ENCODE peak calls at places on chromosomes 13 and 19, in four cellular contexts. K is fibroblast of lung; Z is CD4-positive, alpha-beta T cell; W is colonic mucosa. O is an unnamed sample.
A peak's percentile ranks its signal among the peaks of the same experiment; 100 is the strongest.

GRCh38 chr13:72469932-72470331 is 257.5 kb downstream of the MZT1 start:
- DNase-seq in K (peak; percentile 15), Z (no peak), W (no peak), O (peak; percentile 3)

GRCh38 chr13:21550918-21551317 is 53.1 kb downstream of the MICU2 start:
- DNase-seq in K (no peak), Z (no peak), W (no peak), O (no peak)

GRCh38 chr13:110216403-110217041 is 90.4 kb downstream of the COL4A1 start:
- DNase-seq in K (peak; percentile 88), Z (no peak), W (no peak), O (no peak)

GRCh38 chr19:52453324-52454094 is at the start of gene ZNF578:
- DNase-seq in K (peak; percentile 90), Z (peak; percentile 25), W (peak; percentile 74), O (peak; percentile 90)

GRCh38 chr19:57914517-57914916 is 1.9 kb downstream of the ZNF417 start:
- DNase-seq in K (no peak), Z (no peak), W (no peak), O (no peak)

GRCh38 chr19:34996978-34997640 is 3.0 kb upstream of the GRAMD1A start:
- DNase-seq in K (no peak), Z (no peak), W (no peak), O (no peak)

GRCh38 chr13:39370554-39370953 is 232.4 kb downstream of the LHFPL6 start:
- DNase-seq in K (peak; percentile 17), Z (no peak), W (no peak), O (no peak)

GRCh38 chr13:35700661-35701060 is 224.2 kb upstream of the MAB21L1 start:
- DNase-seq in K (peak; percentile 81), Z (no peak), W (no peak), O (no peak)

GRCh38 chr13:94858856-94859811 is 146.8 kb upstream of the SOX21 start:
- DNase-seq in K (peak; percentile 38), Z (no peak), W (peak; percentile 31), O (peak; percentile 13)

GRCh38 chr13:29160862-29161261 is 340.7 kb downstream of the MTUS2 start:
- DNase-seq in K (no peak), Z (no peak), W (no peak), O (no peak)

GRCh38 chr13:29162638-29163037 is 342.5 kb downstream of the MTUS2 start:
- DNase-seq in K (peak; percentile 41), Z (no peak), W (no peak), O (no peak)

GRCh38 chr13:29156136-29156535 is 336.0 kb downstream of the MTUS2 start:
- DNase-seq in K (no peak), Z (no peak), W (no peak), O (no peak)

GRCh38 chr13:29161653-29162052 is 341.5 kb downstream of the MTUS2 start:
- DNase-seq in K (no peak), Z (no peak), W (no peak), O (no peak)

GRCh38 chr13:29159871-29160270 is 339.7 kb downstream of the MTUS2 start:
- DNase-seq in K (no peak), Z (no peak), W (no peak), O (no peak)
- TF ChIP-seq CTCF in K (no peak), Z (no peak), W (no peak), O (no peak)

GRCh38 chr19:40571005-40571318 is 5.7 kb upstream of the SHKBP1 start:
- DNase-seq in K (no peak), Z (no peak), W (no peak), O (no peak)
- TF ChIP-seq CTCF in K (no peak), Z (no peak), W (peak; percentile 11), O (no peak)

GRCh38 chr19:36051236-36051635 is 2.8 kb downstream of the THAP8 start:
- DNase-seq in K (peak; percentile 14), Z (no peak), W (no peak), O (peak; percentile 89)
- TF ChIP-seq CTCF in K (no peak), Z (no peak), W (no peak), O (peak; percentile 97)

GRCh38 chr19:44430956-44431355 is 17.3 kb downstream of the ZNF229 start:
- DNase-seq in K (peak; percentile 15), Z (no peak), W (no peak), O (no peak)
- TF ChIP-seq CTCF in K (no peak), Z (no peak), W (no peak), O (no peak)

DNA sequence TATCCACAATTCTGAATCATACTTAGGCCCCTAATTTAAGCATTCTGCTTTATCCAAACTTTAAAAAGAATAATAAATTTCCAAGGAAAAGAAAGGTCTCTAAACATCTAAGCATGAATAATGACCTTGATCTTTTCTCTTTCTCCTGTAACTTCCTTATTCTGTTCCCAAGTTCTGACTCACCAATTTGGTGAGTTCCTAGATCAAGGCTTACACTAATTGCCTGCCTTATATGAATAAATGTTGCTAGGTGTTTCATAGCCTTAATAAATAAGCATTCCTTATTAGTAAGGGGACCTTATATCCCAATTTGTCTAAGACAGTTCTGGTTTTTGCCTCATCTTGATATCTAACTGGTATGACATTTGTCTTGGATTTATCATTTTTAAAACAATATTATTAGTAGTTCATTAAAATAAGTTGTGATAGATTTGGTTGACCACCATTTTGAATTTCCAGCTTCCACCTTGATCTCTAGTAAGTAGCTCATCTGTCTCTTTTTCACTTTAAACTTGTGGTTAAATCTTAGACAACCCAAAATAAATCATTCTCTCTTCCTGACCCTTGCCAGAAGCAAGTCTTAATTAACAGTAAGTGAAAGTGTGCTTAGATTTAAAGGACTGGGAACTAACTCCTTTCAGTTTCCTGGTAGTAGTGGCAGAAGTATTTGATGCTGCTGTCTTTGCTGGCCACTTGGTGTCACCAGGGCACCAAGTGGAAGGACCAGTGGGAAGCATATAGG is 121.2 kb upstream of the MLNR start:
- DNase-seq in K (peak; percentile 40), Z (no peak), W (no peak), O (peak; percentile 45)
- TF ChIP-seq CTCF in K (no peak), Z (no peak), W (peak; percentile 32), O (peak; percentile 54)

GRCh38 chr19:12800344-12800732 is 1.3 kb downstream of the PRDX2 start:
- DNase-seq in K (no peak), Z (no peak), W (no peak), O (no peak)

GRCh38 chr19:12802267-12803106 is 618 bp downstream of the THSD8 start:
- DNase-seq in K (no peak), Z (no peak), W (peak; percentile 57), O (no peak)

GRCh38 chr19:12801466-12802266 is at the start of the genes PRDX2 and THSD8:
- DNase-seq in K (peak; percentile 71), Z (peak; percentile 66), W (peak; percentile 87), O (peak; percentile 94)

GRCh38 chr19:12799723-12800343 is 1.8 kb downstream of the PRDX2 start:
- DNase-seq in K (no peak), Z (no peak), W (no peak), O (no peak)

GRCh38 chr19:12800873-12801465 is 631 bp downstream of the PRDX2 start:
- DNase-seq in K (no peak), Z (no peak), W (peak; percentile 44), O (peak; percentile 69)
- TF ChIP-seq CTCF in K (no peak), Z (no peak), W (no peak), O (no peak)

GRCh38 chr13:45731455-45731854 is 29.3 kb downstream of the CBY2 start:
- DNase-seq in K (no peak), Z (no peak), W (no peak), O (no peak)

GRCh38 chr13:45728759-45729158 is 26.6 kb downstream of the CBY2 start:
- DNase-seq in K (no peak), Z (no peak), W (no peak), O (peak; percentile 89)
- TF ChIP-seq CTCF in K (no peak), Z (no peak), W (no peak), O (peak; percentile 78)

DNA sequence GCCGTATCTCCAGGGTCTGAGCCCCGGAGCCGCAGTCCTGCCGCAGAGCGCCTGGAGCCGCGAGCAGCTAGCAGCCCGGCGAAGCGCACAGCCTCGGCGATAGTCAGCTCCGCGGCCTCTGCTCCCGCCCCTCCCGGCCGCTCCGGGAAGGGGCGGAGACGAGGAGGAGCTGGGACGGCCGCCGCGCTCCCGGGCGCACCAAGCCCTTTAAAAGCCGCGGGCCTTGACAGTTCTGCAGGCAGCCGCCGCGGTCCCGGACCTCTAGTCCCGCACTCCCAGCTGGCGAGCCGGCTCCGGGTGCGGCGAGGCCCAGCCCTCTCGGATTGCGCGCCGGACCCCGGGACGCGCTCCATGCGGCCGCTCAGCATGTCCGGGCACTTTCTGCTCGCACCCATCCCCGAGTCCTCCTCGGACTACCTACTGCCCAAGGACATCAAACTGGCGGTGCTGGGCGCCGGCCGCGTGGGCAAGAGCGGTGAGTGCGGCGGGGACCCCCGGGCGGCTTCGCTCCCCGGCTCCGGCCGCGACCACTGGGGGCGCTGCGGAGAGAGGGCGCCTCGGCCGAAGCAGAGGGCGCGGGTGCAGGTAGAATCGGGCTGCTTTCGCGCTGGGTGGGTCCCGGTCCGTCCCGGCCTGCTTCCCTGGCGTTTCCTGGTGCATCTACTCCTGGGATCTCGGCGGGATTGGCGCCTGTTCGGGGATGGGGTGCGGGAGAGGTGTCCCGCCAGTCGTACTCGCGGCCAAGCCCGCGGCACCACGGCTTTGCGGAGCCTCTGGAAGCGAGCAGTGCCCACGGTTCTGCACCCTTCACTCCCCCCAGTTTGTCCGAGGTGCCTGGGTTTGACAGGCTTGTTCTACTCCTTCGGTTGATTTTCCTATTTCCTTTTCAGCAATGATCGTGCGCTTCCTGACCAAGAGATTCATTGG is at the start of gene RASL11A:
- DNase-seq in K (peak; percentile 86), Z (peak; percentile 68), W (peak; percentile 90), O (peak; percentile 95)
- TF ChIP-seq CTCF in K (peak; percentile 66), Z (peak; percentile 99), W (peak; percentile 96), O (peak; percentile 77)